ENCODE peak calls at places on chromosomes 11 and 22, in ten cellular contexts. One of them, this sample, is unnamed.

GRCh38 chr11:18091731-18092130 is 14.2 kb downstream of the SAAL1 start:
- DNase-seq in foreskin fibroblast: no peak
- DNase-seq in dorsolateral prefrontal cortex: no peak
- DNase-seq in right lobe of liver: no peak
- DNase-seq in B cell: no peak
- DNase-seq in AG09309: no peak
- DNase-seq in uterus: no peak
- DNase-seq in mucosa of descending colon: no peak
- DNase-seq in transverse colon: no peak
- DNase-seq in cardiac muscle cell: no peak
- DNase-seq in this sample: no peak

GRCh38 chr22:29520851-29521250 is 32.7 kb downstream of the THOC5 start:
- DNase-seq in foreskin fibroblast: peak
- DNase-seq in right lobe of liver: no peak
- DNase-seq in AG09309: peak
- DNase-seq in uterus: no peak
- DNase-seq in dorsolateral prefrontal cortex: no peak
- DNase-seq in B cell: no peak
- DNase-seq in transverse colon: no peak
- DNase-seq in mucosa of descending colon: no peak
- DNase-seq in cardiac muscle cell: no peak
- DNase-seq in this sample: no peak

GRCh38 chr11:116927163-116927772 is 89.8 kb upstream of the APOA1 start:
- DNase-seq in AG09309: no peak
- DNase-seq in cardiac muscle cell: peak
- DNase-seq in mucosa of descending colon: no peak
- DNase-seq in foreskin fibroblast: no peak
- DNase-seq in dorsolateral prefrontal cortex: no peak
- DNase-seq in B cell: peak
- DNase-seq in transverse colon: peak
- DNase-seq in right lobe of liver: no peak
- DNase-seq in uterus: no peak
- DNase-seq in this sample: no peak

GRCh38 chr11:71946144-71946571 is 17.3 kb downstream of the RNF121 start:
- DNase-seq in transverse colon: no peak
- DNase-seq in foreskin fibroblast: no peak
- DNase-seq in mucosa of descending colon: no peak
- DNase-seq in B cell: no peak
- DNase-seq in uterus: no peak
- DNase-seq in right lobe of liver: no peak
- DNase-seq in dorsolateral prefrontal cortex: no peak
- DNase-seq in cardiac muscle cell: no peak
- DNase-seq in AG09309: peak
- DNase-seq in this sample: no peak

GRCh38 chr22:19940536-19941364 is 822 bp upstream of the COMT start:
- DNase-seq in transverse colon: no peak
- DNase-seq in mucosa of descending colon: peak
- DNase-seq in AG09309: no peak
- DNase-seq in B cell: no peak
- DNase-seq in right lobe of liver: peak
- DNase-seq in foreskin fibroblast: no peak
- DNase-seq in uterus: no peak
- DNase-seq in cardiac muscle cell: no peak
- DNase-seq in dorsolateral prefrontal cortex: no peak
- DNase-seq in this sample: no peak

GRCh38 chr11:118226294-118226693 is 1.5 kb upstream of the JAML start:
- DNase-seq in right lobe of liver: no peak
- DNase-seq in cardiac muscle cell: no peak
- DNase-seq in transverse colon: no peak
- DNase-seq in mucosa of descending colon: no peak
- DNase-seq in uterus: no peak
- DNase-seq in foreskin fibroblast: no peak
- DNase-seq in dorsolateral prefrontal cortex: no peak
- DNase-seq in AG09309: no peak
- DNase-seq in B cell: no peak
- DNase-seq in this sample: no peak

GRCh38 chr22:19275919-19276600 is 15.5 kb downstream of the CLTCL1 start:
- DNase-seq in mucosa of descending colon: no peak
- DNase-seq in transverse colon: no peak
- DNase-seq in foreskin fibroblast: no peak
- DNase-seq in right lobe of liver: no peak
- DNase-seq in uterus: no peak
- DNase-seq in B cell: no peak
- DNase-seq in AG09309: no peak
- DNase-seq in dorsolateral prefrontal cortex: no peak
- DNase-seq in cardiac muscle cell: peak
- DNase-seq in this sample: no peak

GRCh38 chr22:49568751-49569285 is 258.9 kb downstream of the BRD1 start:
- DNase-seq in cardiac muscle cell: no peak
- DNase-seq in right lobe of liver: peak
- DNase-seq in transverse colon: peak
- DNase-seq in B cell: no peak
- DNase-seq in AG09309: no peak
- DNase-seq in mucosa of descending colon: no peak
- DNase-seq in dorsolateral prefrontal cortex: peak
- DNase-seq in uterus: no peak
- DNase-seq in foreskin fibroblast: no peak
- DNase-seq in this sample: no peak

GRCh38 chr11:115488945-115489344 is 15.3 kb downstream of the CADM1 start:
- DNase-seq in dorsolateral prefrontal cortex: no peak
- DNase-seq in uterus: no peak
- DNase-seq in transverse colon: no peak
- DNase-seq in AG09309: peak
- DNase-seq in cardiac muscle cell: no peak
- DNase-seq in foreskin fibroblast: no peak
- DNase-seq in right lobe of liver: no peak
- DNase-seq in mucosa of descending colon: no peak
- DNase-seq in B cell: no peak
- DNase-seq in this sample: no peak

GRCh38 chr11:128052912-128053641 is 534.3 kb downstream of the ETS1 start:
- DNase-seq in uterus: no peak
- DNase-seq in dorsolateral prefrontal cortex: no peak
- DNase-seq in right lobe of liver: no peak
- DNase-seq in cardiac muscle cell: no peak
- DNase-seq in AG09309: peak
- DNase-seq in B cell: peak
- DNase-seq in mucosa of descending colon: no peak
- DNase-seq in foreskin fibroblast: peak
- DNase-seq in transverse colon: no peak
- DNase-seq in this sample: peak

GRCh38 chr11:125433454-125434121 is 62.5 kb downstream of the FEZ1 start:
- DNase-seq in right lobe of liver: peak
- DNase-seq in dorsolateral prefrontal cortex: peak
- DNase-seq in AG09309: no peak
- DNase-seq in foreskin fibroblast: peak
- DNase-seq in B cell: peak
- DNase-seq in uterus: no peak
- DNase-seq in transverse colon: peak
- DNase-seq in cardiac muscle cell: peak
- DNase-seq in mucosa of descending colon: no peak
- DNase-seq in this sample: no peak

GRCh38 chr11:103322861-103323260 is 213.6 kb downstream of the DYNC2H1 start:
- DNase-seq in cardiac muscle cell: no peak
- DNase-seq in B cell: no peak
- DNase-seq in mucosa of descending colon: no peak
- DNase-seq in right lobe of liver: no peak
- DNase-seq in transverse colon: no peak
- DNase-seq in AG09309: no peak
- DNase-seq in foreskin fibroblast: no peak
- DNase-seq in dorsolateral prefrontal cortex: no peak
- DNase-seq in uterus: peak
- DNase-seq in this sample: no peak

DNA sequence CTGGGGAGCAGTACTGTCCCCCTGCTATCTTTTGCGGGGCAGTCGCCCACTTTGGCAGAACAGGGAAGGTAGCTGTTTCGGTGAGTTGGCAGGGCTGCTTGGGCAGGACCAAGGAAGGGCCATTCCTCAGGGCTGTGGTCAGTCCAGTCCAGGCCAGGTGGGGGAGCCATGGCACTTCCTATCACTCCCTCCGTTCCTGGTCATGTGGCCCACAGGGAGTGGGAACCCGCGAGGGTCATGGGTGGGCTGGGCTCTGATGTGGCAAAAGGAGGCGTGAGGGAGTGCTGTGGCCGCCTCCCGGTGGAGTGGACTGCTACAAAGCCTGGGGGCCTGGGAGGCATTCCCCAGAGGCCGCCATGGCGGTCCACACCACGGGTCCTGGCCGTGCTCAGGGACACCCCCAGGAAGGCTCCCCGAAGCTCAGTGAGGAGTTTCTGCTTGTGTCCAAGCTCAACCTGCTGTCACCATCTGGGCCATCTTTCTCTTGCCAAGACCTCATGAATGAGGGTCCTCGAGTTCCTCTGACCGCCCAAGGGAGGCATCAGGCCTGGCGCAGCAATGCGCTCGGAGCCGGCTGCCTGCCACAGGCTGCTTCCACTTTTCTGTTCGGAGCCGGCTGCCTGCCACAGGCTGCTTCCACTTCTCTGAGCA is 11.9 kb downstream of the CHID1 start:
- DNase-seq in uterus: no peak
- DNase-seq in mucosa of descending colon: no peak
- DNase-seq in right lobe of liver: no peak
- DNase-seq in AG09309: no peak
- DNase-seq in cardiac muscle cell: peak
- DNase-seq in transverse colon: no peak
- DNase-seq in dorsolateral prefrontal cortex: no peak
- DNase-seq in foreskin fibroblast: no peak
- DNase-seq in B cell: no peak
- DNase-seq in this sample: no peak
- TF ChIP-seq CTCF in uterus: no peak
- TF ChIP-seq CTCF in mucosa of descending colon: no peak
- TF ChIP-seq CTCF in right lobe of liver: peak
- TF ChIP-seq CTCF in AG09309: peak
- TF ChIP-seq CTCF in cardiac muscle cell: peak
- TF ChIP-seq CTCF in transverse colon: no peak
- TF ChIP-seq CTCF in dorsolateral prefrontal cortex: no peak
- TF ChIP-seq CTCF in foreskin fibroblast: no peak
- TF ChIP-seq CTCF in B cell: no peak
- TF ChIP-seq CTCF in this sample: peak

DNA sequence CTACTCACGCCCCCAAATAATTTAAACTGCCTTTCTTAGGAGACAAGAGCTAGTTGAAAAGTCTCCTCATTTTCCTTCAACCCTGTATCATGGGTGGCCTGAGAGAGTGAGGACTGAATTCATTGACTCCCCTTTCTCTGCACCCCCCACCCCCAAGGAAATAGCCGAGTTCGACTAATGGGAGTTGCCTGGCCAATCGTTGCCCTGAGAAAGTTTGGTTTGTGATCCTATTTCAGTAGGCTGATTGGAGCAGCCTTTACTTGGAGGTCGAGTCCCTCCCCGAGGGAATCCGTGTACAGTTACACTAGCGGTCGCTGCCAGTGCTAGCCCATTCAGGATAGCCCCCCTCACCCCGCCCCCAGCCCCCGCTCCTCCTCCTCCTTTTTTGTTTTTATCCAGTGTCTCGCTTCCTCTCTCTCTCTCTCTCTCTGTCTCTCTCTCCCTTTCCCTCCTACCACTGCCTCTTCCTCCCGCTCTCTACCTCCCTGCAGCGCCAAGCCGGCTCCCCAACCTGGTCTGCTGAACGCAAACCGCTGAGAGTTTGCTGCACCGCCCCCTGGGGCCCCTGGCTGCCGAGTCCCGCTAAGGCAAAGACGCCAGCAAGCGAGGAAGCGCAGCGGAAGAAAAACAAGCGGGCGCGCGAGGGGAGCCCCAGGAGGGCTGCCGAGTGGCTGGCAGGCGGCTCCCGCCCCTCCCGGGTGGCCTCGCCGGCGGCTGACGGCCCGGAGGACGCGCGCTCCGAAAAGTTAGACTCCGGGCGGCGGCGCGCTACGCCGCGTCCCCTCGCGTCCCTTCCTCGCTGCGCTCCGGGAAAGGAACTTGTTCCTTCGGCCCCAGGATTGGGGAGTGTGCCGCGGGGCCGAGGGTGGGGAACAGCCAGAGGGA is at the start of gene GRAMD1B:
- DNase-seq in cardiac muscle cell: peak
- DNase-seq in foreskin fibroblast: peak
- DNase-seq in AG09309: peak
- DNase-seq in B cell: peak
- DNase-seq in dorsolateral prefrontal cortex: no peak
- DNase-seq in transverse colon: peak
- DNase-seq in uterus: peak
- DNase-seq in mucosa of descending colon: peak
- DNase-seq in right lobe of liver: peak
- DNase-seq in this sample: peak
- TF ChIP-seq CTCF in cardiac muscle cell: peak
- TF ChIP-seq CTCF in foreskin fibroblast: peak
- TF ChIP-seq CTCF in AG09309: peak
- TF ChIP-seq CTCF in B cell: no peak
- TF ChIP-seq CTCF in dorsolateral prefrontal cortex: no peak
- TF ChIP-seq CTCF in transverse colon: no peak
- TF ChIP-seq CTCF in uterus: no peak
- TF ChIP-seq CTCF in mucosa of descending colon: no peak
- TF ChIP-seq CTCF in right lobe of liver: no peak
- TF ChIP-seq CTCF in this sample: peak

DNA sequence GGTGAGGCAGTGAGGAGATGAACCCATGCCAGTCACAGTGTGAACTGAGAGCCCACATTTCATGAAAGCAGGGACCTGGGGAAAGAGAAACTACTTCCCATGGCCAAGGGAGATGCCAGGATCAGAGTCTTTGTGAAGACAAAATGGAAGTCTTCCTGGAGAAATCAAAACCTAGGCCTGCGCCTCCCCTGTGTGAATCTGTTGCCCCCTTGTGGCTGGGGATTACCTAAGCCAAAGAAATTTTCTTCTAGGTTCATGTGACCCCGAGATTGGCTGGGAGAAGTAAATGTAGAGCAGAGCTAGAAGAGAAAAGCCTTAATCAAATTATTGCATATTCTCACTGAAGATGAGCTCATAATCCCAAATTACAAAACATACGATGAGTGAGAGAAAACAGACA is 1075.3 kb downstream of the TBC1D22A start:
- DNase-seq in foreskin fibroblast: no peak
- DNase-seq in B cell: peak
- DNase-seq in uterus: no peak
- DNase-seq in dorsolateral prefrontal cortex: no peak
- DNase-seq in mucosa of descending colon: no peak
- DNase-seq in right lobe of liver: no peak
- DNase-seq in AG09309: no peak
- DNase-seq in transverse colon: no peak
- DNase-seq in cardiac muscle cell: no peak
- DNase-seq in this sample: no peak
- TF ChIP-seq CTCF in foreskin fibroblast: peak
- TF ChIP-seq CTCF in B cell: no peak
- TF ChIP-seq CTCF in uterus: no peak
- TF ChIP-seq CTCF in dorsolateral prefrontal cortex: no peak
- TF ChIP-seq CTCF in mucosa of descending colon: no peak
- TF ChIP-seq CTCF in right lobe of liver: no peak
- TF ChIP-seq CTCF in AG09309: peak
- TF ChIP-seq CTCF in transverse colon: peak
- TF ChIP-seq CTCF in cardiac muscle cell: peak
- TF ChIP-seq CTCF in this sample: peak

DNA sequence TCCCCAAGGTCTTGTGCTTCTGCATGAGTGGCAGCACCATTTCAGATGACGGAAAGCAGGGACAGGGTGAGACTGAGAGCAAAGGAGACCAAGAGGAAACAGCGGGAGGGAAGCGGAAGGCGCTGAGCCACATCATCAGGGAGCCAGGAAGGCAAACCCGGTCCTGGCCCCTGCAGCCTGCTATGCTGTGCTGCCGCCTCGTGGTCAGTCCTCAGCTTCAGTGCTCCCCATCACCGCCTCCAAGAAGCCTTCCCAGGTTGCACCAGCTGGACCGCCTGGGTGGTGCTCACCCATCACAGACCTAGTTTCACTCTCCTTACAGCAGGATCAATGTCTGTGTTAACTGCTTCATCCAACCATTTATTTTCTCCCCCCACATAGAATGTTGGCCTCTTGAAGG is 73.0 kb upstream of the PHF21B start:
- DNase-seq in right lobe of liver: no peak
- DNase-seq in AG09309: no peak
- DNase-seq in dorsolateral prefrontal cortex: no peak
- DNase-seq in transverse colon: no peak
- DNase-seq in uterus: no peak
- DNase-seq in cardiac muscle cell: no peak
- DNase-seq in B cell: no peak
- DNase-seq in foreskin fibroblast: no peak
- DNase-seq in mucosa of descending colon: no peak
- DNase-seq in this sample: no peak
- TF ChIP-seq CTCF in right lobe of liver: no peak
- TF ChIP-seq CTCF in AG09309: peak
- TF ChIP-seq CTCF in dorsolateral prefrontal cortex: peak
- TF ChIP-seq CTCF in transverse colon: no peak
- TF ChIP-seq CTCF in uterus: no peak
- TF ChIP-seq CTCF in cardiac muscle cell: peak
- TF ChIP-seq CTCF in B cell: no peak
- TF ChIP-seq CTCF in foreskin fibroblast: peak
- TF ChIP-seq CTCF in mucosa of descending colon: no peak
- TF ChIP-seq CTCF in this sample: no peak